ENCODE peak calls at places on chromosomes 7 and 10, in six cellular contexts. E, K, O, U, D and T are unnamed samples.

GRCh38 chr10:125441151-125441550 is 241.8 kb downstream of the TEX36 start:
- DNase-seq in K (no peak), U (no peak), E (no peak), O (no peak), D (peak), T (no peak)

GRCh38 chr7:11191574-11192220 is 218.0 kb downstream of the PHF14 start:
- DNase-seq in D (no peak), E (no peak), U (no peak), O (no peak), K (no peak), T (no peak)

GRCh38 chr7:116340201-116340847 is 130.0 kb downstream of the TES start:
- DNase-seq in K (peak), U (no peak), E (no peak), O (no peak), D (peak), T (no peak)

GRCh38 chr7:131501930-131502685 is 54.3 kb downstream of the PODXL start:
- DNase-seq in U (no peak), D (no peak), K (peak), E (no peak), O (no peak), T (no peak)

GRCh38 chr10:132915411-132915810 is 27.0 kb downstream of the CFAP46 start:
- DNase-seq in K (no peak), E (no peak), D (no peak), O (no peak), U (no peak), T (no peak)

GRCh38 chr7:18496336-18496700 is 769 bp downstream of the HDAC9 start:
- DNase-seq in U (no peak), K (no peak), E (no peak), O (no peak), D (no peak), T (no peak)

GRCh38 chr7:156604311-156604710 is 36.3 kb upstream of the RNF32 start:
- DNase-seq in O (no peak), E (no peak), K (no peak), D (peak), U (no peak), T (no peak)

GRCh38 chr7:25124485-25125136 is 449 bp downstream of the CYCS start:
- DNase-seq in K (peak), O (no peak), U (no peak), D (no peak), E (peak), T (peak)

GRCh38 chr7:148940702-148941597 is 56.9 kb upstream of the EZH2 start:
- DNase-seq in E (peak), K (peak), O (peak), U (peak), D (peak), T (peak)

GRCh38 chr10:44986670-44987069 is 8.1 kb upstream of the DEPP1 start:
- DNase-seq in O (no peak), E (no peak), U (no peak), D (no peak), K (no peak), T (no peak)